ENCODE peak calls at places on chromosome 11, in seven cellular contexts. N is effector memory CD4-positive, alpha-beta T cell; T is esophagus squamous epithelium; J is tibial artery; O is left ventricle myocardium inferior; M is heart right ventricle; K is transverse colon. G is an unnamed sample.

GRCh38 chr11:94823127-94823732 is 55.1 kb downstream of the AMOTL1 start:
- DNase-seq in O (no peak), N (no peak), M (no peak), J (no peak), T (no peak), K (no peak), G (no peak)

GRCh38 chr11:133898031-133898769 is 52.9 kb upstream of the SPATA19 start:
- DNase-seq in O (no peak), K (no peak), M (no peak), N (no peak), J (peak; percentile 39), T (no peak), G (no peak)

GRCh38 chr11:103067118-103067517 is 24.8 kb downstream of the DCUN1D5 start:
- DNase-seq in O (no peak), K (no peak), N (no peak), M (no peak), J (no peak), T (no peak), G (no peak)

GRCh38 chr11:76672431-76673163 is 2.0 kb upstream of the LRRC32 start:
- DNase-seq in K (peak; percentile 41), M (no peak), J (no peak), N (no peak), O (no peak), T (no peak), G (no peak)

GRCh38 chr11:111788051-111788450 is 21.9 kb upstream of the PPP2R1B start:
- DNase-seq in O (peak; percentile 53), J (no peak), K (no peak), T (no peak), N (no peak), M (peak; percentile 77), G (no peak)

GRCh38 chr11:96384156-96384555 is 5.6 kb downstream of the CCDC82 start:
- DNase-seq in N (no peak), M (no peak), T (no peak), K (no peak), J (no peak), O (no peak), G (no peak)

GRCh38 chr11:10716122-10716521 is 22.6 kb upstream of the IRAG1 start:
- DNase-seq in N (no peak), K (no peak), M (no peak), O (no peak), J (no peak), T (no peak), G (no peak)

GRCh38 chr11:65643971-65644370 is 6.1 kb downstream of the SIPA1 start:
- DNase-seq in K (no peak), O (no peak), N (no peak), J (no peak), M (no peak), T (no peak), G (no peak)

GRCh38 chr11:46361283-46362145 is 14.3 kb downstream of the DGKZ start:
- DNase-seq in J (peak; percentile 90), O (peak; percentile 75), K (peak; percentile 56), N (peak; percentile 32), M (peak; percentile 87), T (no peak), G (no peak)

GRCh38 chr11:75430692-75431532 is 2.1 kb downstream of the KLHL35 start:
- DNase-seq in O (no peak), T (no peak), K (no peak), N (no peak), J (no peak), M (no peak), G (no peak)

GRCh38 chr11:102197759-102198158 is 87.5 kb downstream of the YAP1 start:
- DNase-seq in M (no peak), K (no peak), O (no peak), N (no peak), T (no peak), J (no peak), G (no peak)

GRCh38 chr11:74417860-74418508 is 19.8 kb upstream of the PGM2L1 start:
- DNase-seq in K (no peak), M (no peak), N (no peak), O (no peak), T (no peak), J (no peak), G (no peak)

GRCh38 chr11:75450236-75450635 is 17.2 kb upstream of the KLHL35 start:
- DNase-seq in J (no peak), T (no peak), O (no peak), M (no peak), K (no peak), N (no peak), G (no peak)

GRCh38 chr11:75768909-75769771 is 562 bp downstream of the DGAT2 start:
- DNase-seq in N (no peak), M (no peak), J (peak; percentile 55), O (no peak), K (no peak), T (no peak), G (no peak)

GRCh38 chr11:69704508-69705245 is 855 bp upstream of the FGF19 start:
- DNase-seq in O (no peak), K (no peak), J (no peak), T (no peak), M (no peak), N (no peak), G (no peak)

GRCh38 chr11:121661796-121662508 is 209.2 kb upstream of the SORL1-AS1 start:
- DNase-seq in T (no peak), K (no peak), M (no peak), N (no peak), O (no peak), J (no peak), G (no peak)

GRCh38 chr11:12695221-12695794 is 21.1 kb downstream of the TEAD1 start:
- DNase-seq in K (no peak), O (no peak), N (no peak), J (no peak), M (no peak), T (no peak), G (no peak)

GRCh38 chr11:12698049-12698448 is 23.8 kb downstream of the TEAD1 start:
- DNase-seq in N (no peak), J (no peak), T (no peak), M (no peak), K (no peak), O (no peak), G (no peak)

GRCh38 chr11:12694182-12694531 is 19.9 kb downstream of the TEAD1 start:
- DNase-seq in T (no peak), M (no peak), O (no peak), J (no peak), K (peak; percentile 41), N (no peak), G (no peak)

GRCh38 chr11:12696911-12697581 is 22.8 kb downstream of the TEAD1 start:
- DNase-seq in M (no peak), O (no peak), N (no peak), K (no peak), J (no peak), T (no peak), G (no peak)

GRCh38 chr11:12695878-12696277 is 21.7 kb downstream of the TEAD1 start:
- DNase-seq in M (no peak), O (no peak), J (no peak), T (no peak), N (no peak), K (no peak), G (no peak)
- H3K27ac ChIP-seq in M (peak overlapping the region; percentile 86), O (peak overlapping the region; percentile 92), J (peak overlapping the region; percentile 86), T (peak overlapping the region; percentile 91), N (no peak overlapping the region), K (peak overlapping the region; percentile 88), G (peak overlapping the region; percentile 88)

DNA sequence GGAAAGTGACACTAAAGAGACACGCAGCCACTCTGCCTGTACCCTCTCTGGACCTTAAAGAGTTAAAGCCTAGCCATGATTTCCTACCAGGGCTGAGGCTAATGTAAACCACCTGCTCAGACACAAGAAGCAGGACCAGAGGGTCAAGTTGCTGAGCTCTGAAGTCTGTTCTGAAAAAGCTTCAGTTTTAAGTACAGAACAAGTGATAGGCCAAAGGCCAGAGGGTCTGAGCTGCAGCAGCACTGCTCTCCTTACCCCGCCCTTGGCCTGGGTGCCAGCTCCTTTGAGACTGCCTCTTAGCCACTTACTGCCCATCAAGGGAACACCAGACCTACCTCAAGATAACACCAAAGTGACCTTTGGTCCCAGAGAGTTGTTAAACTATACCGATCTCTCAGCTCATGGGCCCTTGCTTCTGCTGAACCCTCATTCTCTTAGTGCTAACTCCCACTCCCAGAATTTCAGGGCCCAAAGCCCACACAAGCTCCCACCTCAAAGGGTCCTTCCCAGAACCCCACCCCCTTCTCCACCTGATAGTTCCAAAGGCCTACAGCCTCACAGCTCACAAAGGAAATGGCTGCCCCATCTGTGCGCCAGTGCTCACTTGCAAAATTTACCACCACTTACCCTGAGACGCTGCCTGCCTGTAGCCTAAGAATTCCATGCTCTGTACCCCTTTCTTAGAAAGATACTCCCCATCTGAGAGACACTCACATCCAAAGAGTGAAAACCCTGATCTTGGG is 40.6 kb downstream of the IL18BP start:
- DNase-seq in O (no peak), J (peak; percentile 78), N (no peak), M (no peak), K (peak; percentile 83), T (no peak), G (no peak)
- H3K4me1 ChIP-seq in O (peaks cover 78% of the 10 kb centered on the region), J (peaks cover 36% of the 10 kb centered on the region), N (peaks cover 33% of the 10 kb centered on the region), M (peaks cover 49% of the 10 kb centered on the region), K (peaks cover 49% of the 10 kb centered on the region), T (peaks cover 51% of the 10 kb centered on the region), G (peaks cover 65% of the 10 kb centered on the region)

GRCh38 chr11:2838091-2838490 is 47.5 kb downstream of the CDKN1C start:
- DNase-seq in O (no peak), T (no peak), M (no peak), N (no peak), K (no peak), J (no peak), G (no peak)

GRCh38 chr11:2836335-2837095 is 49.1 kb downstream of the CDKN1C start:
- DNase-seq in O (no peak), N (no peak), T (no peak), K (no peak), J (no peak), M (no peak), G (no peak)

GRCh38 chr11:2835768-2836150 is 49.8 kb downstream of the CDKN1C start:
- DNase-seq in O (no peak), N (no peak), J (no peak), K (no peak), T (no peak), M (no peak), G (no peak)

GRCh38 chr11:2837651-2838050 is 47.9 kb downstream of the CDKN1C start:
- DNase-seq in N (no peak), K (no peak), O (no peak), M (no peak), J (no peak), T (no peak), G (no peak)

DNA sequence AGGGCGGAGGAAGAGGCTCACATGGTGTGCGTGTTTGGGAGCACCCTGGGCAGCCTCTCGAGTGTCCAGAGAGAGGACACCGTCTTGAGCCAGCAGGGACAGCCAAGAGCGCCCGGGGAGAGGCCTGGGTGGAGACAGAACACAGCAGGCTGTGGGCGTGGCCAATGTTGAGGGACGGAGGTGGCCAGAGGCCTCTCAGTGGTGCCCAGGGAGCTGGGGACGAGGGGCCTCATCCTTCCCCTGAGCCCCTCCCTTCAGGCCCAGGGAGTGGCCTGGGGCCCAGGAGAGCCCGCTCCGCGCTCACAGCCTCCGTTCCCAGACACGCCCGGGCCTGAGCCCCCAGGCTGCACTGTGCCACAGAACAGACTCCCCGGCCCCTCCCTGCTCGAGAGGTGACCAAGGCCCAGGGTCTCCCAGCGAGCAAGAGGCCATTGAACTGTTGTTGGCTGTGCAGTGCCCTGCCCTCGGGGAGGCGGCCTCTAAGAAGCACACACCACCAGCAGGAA is 48.4 kb downstream of the CDKN1C start:
- DNase-seq in O (peak; percentile 73), T (no peak), M (peak; percentile 83), K (peak; percentile 68), J (peak; percentile 87), N (no peak), G (no peak)
- H3K27ac ChIP-seq in O (peak overlapping the region; percentile 78), T (no peak overlapping the region), M (peak overlapping the region; percentile 79), K (no peak overlapping the region), J (no peak overlapping the region), N (no peak overlapping the region), G (no peak overlapping the region)

GRCh38 chr11:6747097-6747662 is 24.6 kb downstream of the OR2AG2 start:
- DNase-seq in O (no peak), M (no peak), K (no peak), T (no peak), N (no peak), J (no peak), G (no peak)
- H3K4me1 ChIP-seq in O (peaks cover 21% of the 10 kb centered on the region), M (no peaks in the 10 kb centered on the region), K (peaks cover 7% of the 10 kb centered on the region), T (no peaks in the 10 kb centered on the region), N (peaks cover 26% of the 10 kb centered on the region), J (no peaks in the 10 kb centered on the region), G (no peaks in the 10 kb centered on the region)